ENCODE peak calls at places on chromosomes 5 and 9, in four cellular contexts. I is CD4-positive, CD25-positive, alpha-beta regulatory T cell; R is OCI-LY7; P is tibial artery. K is an unnamed sample.

GRCh38 chr9:105053209-105053652 is 125.3 kb upstream of the ABCA1 start:
- DNase-seq in R (no peak), I (peak; percentile 37), P (no peak), K (peak; percentile 90)

GRCh38 chr9:72140582-72140981 is 8.7 kb upstream of the GDA start:
- DNase-seq in P (no peak), I (no peak), R (no peak), K (no peak)

GRCh38 chr5:112551437-112552018 is 132.5 kb upstream of the EPB41L4A start:
- DNase-seq in P (no peak), R (peak; percentile 75), I (peak; percentile 64), K (peak; percentile 87)

GRCh38 chr5:168286386-168286785 is 5.1 kb upstream of the WWC1 start:
- DNase-seq in I (no peak), R (no peak), P (no peak), K (no peak)

GRCh38 chr5:40464461-40464860 is 215.3 kb upstream of the PTGER4 start:
- DNase-seq in R (no peak), P (no peak), I (no peak), K (peak; percentile 38)

GRCh38 chr5:148042920-148043319 is 20.9 kb upstream of the SPINK5 start:
- DNase-seq in P (no peak), R (no peak), I (no peak), K (no peak)

GRCh38 chr5:104512063-104512798 is 949.6 kb upstream of the NUDT12 start:
- DNase-seq in P (no peak), R (no peak), I (no peak), K (peak; percentile 29)

GRCh38 chr5:147427784-147428401 is 82.0 kb downstream of the DPYSL3 start:
- DNase-seq in P (no peak), R (no peak), I (no peak), K (peak; percentile 75)

GRCh38 chr5:68260455-68260854 is 44.9 kb downstream of the PIK3R1 start:
- DNase-seq in I (no peak), R (no peak), P (no peak), K (no peak)

GRCh38 chr5:79613571-79613970 is 1.3 kb downstream of the TENT2 start:
- DNase-seq in I (peak; percentile 4), P (no peak), R (no peak), K (peak; percentile 9)

GRCh38 chr5:159001247-159001646 is 98.5 kb downstream of the EBF1 start:
- DNase-seq in I (no peak), R (no peak), P (no peak), K (peak; percentile 77)

GRCh38 chr9:93491593-93492232 is 38.3 kb upstream of the FAM120AOS start:
- DNase-seq in R (no peak), P (no peak), I (no peak), K (peak; percentile 54)

GRCh38 chr5:55440188-55440646 is 94.5 kb downstream of the PLPP1 start:
- DNase-seq in P (no peak), I (peak; percentile 34), R (no peak), K (peak; percentile 32)

GRCh38 chr5:174789596-174789995 is 65.2 kb downstream of the MSX2 start:
- DNase-seq in R (no peak), P (no peak), I (no peak), K (no peak)

GRCh38 chr9:136060671-136061371 is 34.3 kb downstream of the NACC2 start:
- DNase-seq in R (no peak), P (no peak), I (no peak), K (no peak)

GRCh38 chr5:6553986-6554385 is 78.9 kb downstream of the NSUN2 start:
- DNase-seq in I (no peak), R (no peak), P (no peak), K (no peak)

GRCh38 chr5:110769282-110769681 is 30.5 kb downstream of the SLC25A46 start:
- DNase-seq in P (no peak), I (no peak), R (no peak), K (peak; percentile 92)

GRCh38 chr9:2933165-2934095 is 89.5 kb upstream of the PUM3 start:
- DNase-seq in R (no peak), I (no peak), P (no peak), K (no peak)

GRCh38 chr5:139849942-139850341 is 54.3 kb downstream of the PSD2 start:
- DNase-seq in I (no peak), R (no peak), P (no peak), K (no peak)

GRCh38 chr9:137381501-137382443 is 41.2 kb downstream of the EXD3 start:
- DNase-seq in R (no peak), I (no peak), P (no peak), K (no peak)

GRCh38 chr5:163915481-163915961 is 410.1 kb downstream of the MAT2B start:
- DNase-seq in I (no peak), R (peak; percentile 93), P (no peak), K (peak; percentile 74)

GRCh38 chr9:132000659-132001058 is 79.0 kb downstream of the MED27 start:
- DNase-seq in I (no peak), R (no peak), P (no peak), K (no peak)

GRCh38 chr5:77167695-77168111 is 42.8 kb upstream of the PDE8B start:
- DNase-seq in I (no peak), R (no peak), P (no peak), K (peak; percentile 94)
- H3K4me3 ChIP-seq in I (no peak overlapping the region), R (no peak overlapping the region), P (no peak overlapping the region), K (no peak overlapping the region)

GRCh38 chr9:95047452-95048224 is 269.9 kb downstream of the FANCC start:
- DNase-seq in P (no peak), I (no peak), R (no peak), K (no peak)
- H3K4me3 ChIP-seq in P (peak overlapping the region; percentile 58), I (no peak overlapping the region), R (no peak overlapping the region), K (peak overlapping the region; percentile 68)

DNA sequence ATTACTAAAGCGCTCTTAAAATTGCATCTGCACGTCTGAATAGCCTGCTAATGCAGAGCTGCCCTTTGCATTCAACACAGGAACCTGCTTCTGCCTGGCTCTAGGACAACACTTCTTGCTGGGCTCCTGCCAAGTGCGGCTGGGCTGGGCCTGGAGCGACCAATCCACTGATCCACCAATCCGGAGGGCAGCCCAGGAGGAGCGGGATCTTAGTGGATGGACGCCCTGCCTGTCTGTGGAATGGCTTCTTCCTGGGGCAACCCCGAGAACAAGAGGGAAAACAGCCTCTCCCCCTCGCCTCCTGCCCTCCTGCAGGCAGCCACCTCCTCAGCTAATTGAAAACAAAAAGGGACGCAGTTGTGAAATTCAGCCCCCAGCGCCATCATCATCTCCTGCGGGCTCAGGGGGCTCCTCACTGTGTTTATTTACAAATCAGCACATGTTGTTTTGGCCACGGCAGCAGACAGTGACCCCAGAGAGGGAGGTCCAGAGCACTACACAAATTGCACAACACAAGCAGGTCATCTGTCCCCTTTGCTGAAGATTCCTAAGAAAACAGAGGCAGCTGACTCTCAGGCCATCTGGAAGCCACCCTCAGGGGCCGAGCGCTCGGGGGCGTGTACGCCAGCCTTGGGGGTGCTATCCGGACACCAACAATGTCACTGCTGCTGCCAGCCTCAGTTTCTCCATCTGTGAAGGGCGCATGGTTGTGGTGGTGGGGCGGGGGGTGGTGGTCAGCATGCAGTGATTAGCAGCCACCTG is 57.3 kb downstream of the GADD45G start:
- DNase-seq in R (no peak), P (peak; percentile 97), I (no peak), K (peak; percentile 98)
- H3K4me3 ChIP-seq in R (no peak overlapping the region), P (peak overlapping the region; percentile 44), I (no peak overlapping the region), K (peak overlapping the region; percentile 61)

DNA sequence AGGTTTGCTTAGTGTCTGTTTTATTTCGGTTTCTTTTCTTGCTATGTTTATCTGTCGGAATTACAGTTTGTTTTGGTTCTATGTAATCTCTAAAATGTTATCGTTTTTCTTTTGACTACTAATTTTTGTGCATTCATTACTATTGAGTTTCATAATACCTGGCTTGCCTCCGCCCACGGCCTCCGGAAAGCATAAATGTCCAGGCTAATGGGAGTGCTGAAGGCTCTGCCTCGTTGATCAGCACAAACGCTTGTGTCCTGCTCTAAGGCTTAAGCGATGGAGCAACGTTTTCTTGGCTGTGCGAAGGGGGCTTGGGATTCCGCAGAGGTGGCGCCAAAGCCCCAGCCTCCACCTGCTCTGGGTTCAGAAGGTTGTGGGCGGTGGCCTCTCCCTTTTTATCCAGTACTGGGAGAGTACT is 19.8 kb downstream of the ANXA2R start:
- DNase-seq in I (no peak), R (peak; percentile 29), P (no peak), K (no peak)
- H3K4me3 ChIP-seq in I (peak overlapping the region; percentile 97), R (peak overlapping the region; percentile 76), P (peak overlapping the region; percentile 64), K (peak overlapping the region; percentile 73)

K was measured in choroid plexus epithelial cell.